ENCODE peak calls at places on chromosomes 16 and 17, in four cellular contexts. One of them, this sample, is unnamed. For H3K9me3, the result is how much of the 10 kb centered on the place peaks cover.

GRCh38 chr16:80846275-80847013 is 42.0 kb upstream of the CDYL2 start:
- DNase-seq in upper lobe of right lung: no peak
- DNase-seq in vagina: no peak
- DNase-seq in DND-41: no peak
- DNase-seq in this sample: no peak

GRCh38 chr17:36641877-36642845 is 40.8 kb downstream of the MRM1 start:
- DNase-seq in vagina: no peak
- DNase-seq in upper lobe of right lung: no peak
- DNase-seq in DND-41: no peak
- DNase-seq in this sample: no peak

GRCh38 chr16:1094601-1095449 is 1.2 kb downstream of the C1QTNF8 start:
- DNase-seq in DND-41: no peak
- DNase-seq in vagina: no peak
- DNase-seq in upper lobe of right lung: no peak
- DNase-seq in this sample: no peak

GRCh38 chr17:59375858-59376257 is 44.4 kb downstream of the YPEL2 start:
- DNase-seq in DND-41: no peak
- DNase-seq in vagina: no peak
- DNase-seq in upper lobe of right lung: no peak
- DNase-seq in this sample: no peak

GRCh38 chr17:14793237-14793636 is 471.9 kb downstream of the PMP22 start:
- DNase-seq in vagina: no peak
- DNase-seq in DND-41: no peak
- DNase-seq in upper lobe of right lung: no peak
- DNase-seq in this sample: no peak

GRCh38 chr16:78227855-78228254 is 128.4 kb downstream of the WWOX start:
- DNase-seq in vagina: no peak
- DNase-seq in DND-41: no peak
- DNase-seq in upper lobe of right lung: no peak
- DNase-seq in this sample: no peak

GRCh38 chr17:72426321-72426720 is 305.5 kb downstream of the SOX9 start:
- DNase-seq in DND-41: no peak
- DNase-seq in upper lobe of right lung: no peak
- DNase-seq in vagina: no peak
- DNase-seq in this sample: no peak

GRCh38 chr17:75525806-75526554 is 483 bp downstream of the LLGL2 start:
- DNase-seq in upper lobe of right lung: peak
- DNase-seq in vagina: no peak
- DNase-seq in DND-41: no peak
- DNase-seq in this sample: no peak

GRCh38 chr16:3158014-3158497 is 23.2 kb downstream of the ZNF213 start:
- DNase-seq in DND-41: no peak
- DNase-seq in vagina: no peak
- DNase-seq in upper lobe of right lung: no peak
- DNase-seq in this sample: no peak

GRCh38 chr17:70107441-70107840 is 32.4 kb downstream of the KCNJ16 start:
- DNase-seq in vagina: no peak
- DNase-seq in upper lobe of right lung: no peak
- DNase-seq in DND-41: no peak
- DNase-seq in this sample: no peak

GRCh38 chr17:17056167-17056562 is 13.9 kb downstream of the MPRIP start:
- DNase-seq in vagina: no peak
- DNase-seq in upper lobe of right lung: peak
- DNase-seq in DND-41: no peak
- DNase-seq in this sample: no peak

GRCh38 chr16:29950806-29951461 is 10.9 kb upstream of the TMEM219 start:
- DNase-seq in DND-41: no peak
- DNase-seq in upper lobe of right lung: no peak
- DNase-seq in vagina: no peak
- DNase-seq in this sample: no peak

GRCh38 chr17:62714016-62714777 is 86.7 kb downstream of the MRC2 start:
- DNase-seq in DND-41: no peak
- DNase-seq in vagina: no peak
- DNase-seq in upper lobe of right lung: no peak
- DNase-seq in this sample: no peak

GRCh38 chr17:31591924-31592323 is 200.4 kb downstream of the RAB11FIP4 start:
- DNase-seq in DND-41: no peak
- DNase-seq in upper lobe of right lung: no peak
- DNase-seq in vagina: no peak
- DNase-seq in this sample: no peak

GRCh38 chr17:17844079-17844478 is 7.3 kb upstream of the SREBF1 start:
- DNase-seq in upper lobe of right lung: no peak
- DNase-seq in DND-41: no peak
- DNase-seq in vagina: no peak
- DNase-seq in this sample: no peak

GRCh38 chr17:72467841-72468653 is 347.2 kb downstream of the SOX9 start:
- DNase-seq in upper lobe of right lung: no peak
- DNase-seq in DND-41: no peak
- DNase-seq in vagina: peak
- DNase-seq in this sample: no peak

GRCh38 chr17:44278006-44278405 is 10.1 kb upstream of the SLC4A1 start:
- DNase-seq in vagina: no peak
- DNase-seq in upper lobe of right lung: no peak
- DNase-seq in DND-41: no peak
- DNase-seq in this sample: no peak

GRCh38 chr16:8474576-8474975 is 115.7 kb downstream of the TMEM114 start:
- DNase-seq in DND-41: no peak
- DNase-seq in upper lobe of right lung: no peak
- DNase-seq in vagina: no peak
- DNase-seq in this sample: no peak

GRCh38 chr17:83179811-83180210 is 100.4 kb downstream of the METRNL start:
- DNase-seq in vagina: no peak
- DNase-seq in DND-41: no peak
- DNase-seq in upper lobe of right lung: no peak
- DNase-seq in this sample: no peak
- H3K9me3 ChIP-seq in vagina: under half
- H3K9me3 ChIP-seq in DND-41: under half
- H3K9me3 ChIP-seq in upper lobe of right lung: under half
- H3K9me3 ChIP-seq in this sample: under half

GRCh38 chr16:35692824-35693223 is 2233.4 kb downstream of the TP53TG3F start:
- DNase-seq in upper lobe of right lung: no peak
- DNase-seq in DND-41: no peak
- DNase-seq in vagina: no peak
- DNase-seq in this sample: no peak
- H3K9me3 ChIP-seq in upper lobe of right lung: under half
- H3K9me3 ChIP-seq in DND-41: under half
- H3K9me3 ChIP-seq in vagina: under half
- H3K9me3 ChIP-seq in this sample: under half

GRCh38 chr16:20517149-20517548 is 59.0 kb downstream of the ACSM2B start:
- DNase-seq in vagina: no peak
- DNase-seq in DND-41: no peak
- DNase-seq in upper lobe of right lung: no peak
- DNase-seq in this sample: no peak
- H3K9me3 ChIP-seq in vagina: under half
- H3K9me3 ChIP-seq in DND-41: under half
- H3K9me3 ChIP-seq in upper lobe of right lung: under half
- H3K9me3 ChIP-seq in this sample: under half

DNA sequence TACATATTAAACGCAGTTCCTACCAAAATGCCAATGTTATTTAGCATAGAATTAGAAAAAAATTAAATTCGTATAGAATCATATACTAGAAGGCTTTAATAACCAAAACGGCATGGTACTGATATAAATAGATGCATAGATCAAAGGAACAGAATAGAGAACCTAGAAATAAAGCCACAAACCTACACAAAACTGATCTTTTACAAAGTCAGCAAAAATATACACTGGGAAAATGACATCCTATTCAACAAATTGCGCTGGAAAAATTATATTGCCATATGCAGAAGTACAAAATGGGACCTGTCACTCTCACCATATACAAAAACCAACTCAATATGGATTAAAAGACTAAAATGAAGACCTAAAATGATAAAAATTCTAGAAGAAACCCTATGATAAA is 1882.6 kb downstream of the TP53TG3F start:
- DNase-seq in DND-41: no peak
- DNase-seq in upper lobe of right lung: no peak
- DNase-seq in vagina: no peak
- DNase-seq in this sample: no peak
- H3K9me3 ChIP-seq in DND-41: under half
- H3K9me3 ChIP-seq in upper lobe of right lung: under half
- H3K9me3 ChIP-seq in vagina: under half
- H3K9me3 ChIP-seq in this sample: under half

DNA sequence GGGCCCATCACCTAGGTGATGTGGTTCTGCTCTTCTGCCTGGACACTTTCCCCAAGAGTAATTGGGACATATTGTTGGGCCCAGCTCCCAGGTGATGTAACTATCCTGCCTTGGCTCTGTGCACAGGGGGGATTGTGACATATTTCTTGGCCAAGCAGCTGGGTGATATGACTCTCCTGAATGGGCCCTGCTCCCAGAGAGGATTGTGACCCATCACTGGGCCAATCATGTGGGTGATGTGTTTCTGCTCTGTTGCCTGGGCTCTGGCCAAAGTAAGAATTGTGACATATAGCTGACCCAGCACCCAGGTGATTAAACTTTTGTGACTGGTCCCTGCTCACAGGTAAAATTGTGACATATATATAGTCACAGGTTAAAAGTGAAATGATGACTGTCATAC is 1904.9 kb downstream of the TP53TG3F start:
- DNase-seq in upper lobe of right lung: no peak
- DNase-seq in DND-41: no peak
- DNase-seq in vagina: peak
- DNase-seq in this sample: no peak
- H3K9me3 ChIP-seq in upper lobe of right lung: under half
- H3K9me3 ChIP-seq in DND-41: under half
- H3K9me3 ChIP-seq in vagina: under half
- H3K9me3 ChIP-seq in this sample: under half

GRCh38 chr16:58196898-58197313 is 1.0 kb downstream of the CSNK2A2 start:
- DNase-seq in vagina: no peak
- DNase-seq in DND-41: peak
- DNase-seq in upper lobe of right lung: no peak
- DNase-seq in this sample: no peak

GRCh38 chr16:58195344-58195743 is 2.6 kb downstream of the CSNK2A2 start:
- DNase-seq in DND-41: no peak
- DNase-seq in upper lobe of right lung: no peak
- DNase-seq in vagina: no peak
- DNase-seq in this sample: no peak

GRCh38 chr16:58197314-58198012 is 443 bp downstream of the CSNK2A2 start:
- DNase-seq in DND-41: peak
- DNase-seq in vagina: no peak
- DNase-seq in upper lobe of right lung: no peak
- DNase-seq in this sample: no peak

GRCh38 chr16:58195771-58196170 is 2.1 kb downstream of the CSNK2A2 start:
- DNase-seq in upper lobe of right lung: no peak
- DNase-seq in DND-41: no peak
- DNase-seq in vagina: no peak
- DNase-seq in this sample: no peak

DNA sequence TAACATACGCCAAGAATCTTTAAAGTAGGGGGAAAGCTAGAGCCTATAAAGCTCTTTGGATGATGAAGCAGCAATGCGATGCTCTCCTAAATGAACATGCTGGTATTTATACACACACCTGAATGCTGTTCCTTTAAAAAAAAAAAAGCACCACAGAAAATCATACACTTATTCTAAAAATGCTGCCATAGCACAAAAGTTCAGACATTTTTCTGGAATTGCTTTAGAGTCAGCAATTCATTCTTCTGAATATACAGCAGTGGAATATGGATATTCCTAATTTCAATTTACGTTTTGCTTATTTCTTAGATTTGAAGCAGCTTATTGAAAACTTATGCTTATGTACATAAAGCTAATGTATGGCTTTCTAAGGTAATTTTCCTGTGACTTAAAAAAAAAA is 3.1 kb downstream of the CSNK2A2 start:
- DNase-seq in DND-41: no peak
- DNase-seq in upper lobe of right lung: no peak
- DNase-seq in vagina: no peak
- DNase-seq in this sample: no peak
- H3K9me3 ChIP-seq in DND-41: under half
- H3K9me3 ChIP-seq in upper lobe of right lung: under half
- H3K9me3 ChIP-seq in vagina: under half
- H3K9me3 ChIP-seq in this sample: under half

GRCh38 chr17:22300177-22300576 is 607.9 kb downstream of the KCNJ18 start:
- DNase-seq in DND-41: no peak
- DNase-seq in vagina: no peak
- DNase-seq in upper lobe of right lung: no peak
- DNase-seq in this sample: no peak
- H3K9me3 ChIP-seq in DND-41: under half
- H3K9me3 ChIP-seq in vagina: under half
- H3K9me3 ChIP-seq in upper lobe of right lung: under half
- H3K9me3 ChIP-seq in this sample: under half

GRCh38 chr16:86165479-86165878 is 266.5 kb downstream of the IRF8 start:
- DNase-seq in vagina: no peak
- DNase-seq in upper lobe of right lung: no peak
- DNase-seq in DND-41: no peak
- DNase-seq in this sample: no peak
- H3K9me3 ChIP-seq in vagina: under half
- H3K9me3 ChIP-seq in upper lobe of right lung: under half
- H3K9me3 ChIP-seq in DND-41: under half
- H3K9me3 ChIP-seq in this sample: under half

DNA sequence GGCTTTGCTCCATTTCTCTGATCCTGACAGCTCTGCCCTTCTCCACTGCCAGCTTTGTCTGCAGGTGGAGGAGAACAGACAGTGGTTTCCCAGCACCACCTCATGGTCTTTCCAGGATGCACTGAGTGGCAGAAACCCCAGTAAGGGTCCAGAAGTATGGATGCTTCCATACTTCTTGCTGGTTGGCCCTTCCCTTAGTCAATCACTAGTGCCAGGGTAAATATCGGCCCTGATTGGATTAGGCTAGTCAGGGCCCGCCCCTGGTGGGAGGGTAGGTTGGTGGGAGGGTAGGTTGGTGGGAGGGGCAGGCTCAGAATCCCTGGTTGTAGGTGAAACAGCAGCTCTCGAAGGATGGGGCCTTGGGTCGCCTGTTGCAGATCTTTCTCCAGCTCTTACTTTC is 10.2 kb downstream of the RNF213 start:
- DNase-seq in upper lobe of right lung: no peak
- DNase-seq in vagina: no peak
- DNase-seq in DND-41: peak
- DNase-seq in this sample: no peak
- H3K9me3 ChIP-seq in upper lobe of right lung: under half
- H3K9me3 ChIP-seq in vagina: under half
- H3K9me3 ChIP-seq in DND-41: under half
- H3K9me3 ChIP-seq in this sample: under half

GRCh38 chr16:60681014-60681413 is 1355.2 kb downstream of the CDH8 start:
- DNase-seq in DND-41: no peak
- DNase-seq in vagina: no peak
- DNase-seq in upper lobe of right lung: no peak
- DNase-seq in this sample: no peak
- H3K9me3 ChIP-seq in DND-41: under half
- H3K9me3 ChIP-seq in vagina: under half
- H3K9me3 ChIP-seq in upper lobe of right lung: under half
- H3K9me3 ChIP-seq in this sample: under half

This sample was measured in T-helper 17 cell.